ENCODE peak calls at places on chromosomes 16 and 17, in nine cellular contexts. One of them, this sample, is unnamed. For H3K9me3, the result is how much of the 10 kb centered on the place peaks cover.

GRCh38 chr16:53744449-53744848 is 40.5 kb downstream of the FTO start:
- DNase-seq in A673: peak
- DNase-seq in testis: no peak
- DNase-seq in AG04450: no peak
- DNase-seq in uterus: no peak
- DNase-seq in H1: no peak
- DNase-seq in hepatocyte: no peak
- DNase-seq in OCI-LY7: peak
- DNase-seq in breast epithelium: no peak
- DNase-seq in this sample: no peak

GRCh38 chr16:70685061-70685937 is 554 bp downstream of the MTSS2 start:
- DNase-seq in A673: peak
- DNase-seq in AG04450: no peak
- DNase-seq in OCI-LY7: no peak
- DNase-seq in testis: no peak
- DNase-seq in uterus: no peak
- DNase-seq in hepatocyte: no peak
- DNase-seq in breast epithelium: no peak
- DNase-seq in H1: no peak
- DNase-seq in this sample: no peak

GRCh38 chr17:72101526-72101925 is 19.3 kb upstream of the SOX9 start:
- DNase-seq in OCI-LY7: no peak
- DNase-seq in testis: no peak
- DNase-seq in H1: no peak
- DNase-seq in A673: no peak
- DNase-seq in hepatocyte: no peak
- DNase-seq in uterus: no peak
- DNase-seq in breast epithelium: no peak
- DNase-seq in AG04450: no peak
- DNase-seq in this sample: no peak

GRCh38 chr17:49610883-49611584 is 35.4 kb downstream of the NXPH3 start:
- DNase-seq in A673: no peak
- DNase-seq in H1: no peak
- DNase-seq in testis: no peak
- DNase-seq in OCI-LY7: no peak
- DNase-seq in AG04450: no peak
- DNase-seq in hepatocyte: no peak
- DNase-seq in uterus: peak
- DNase-seq in breast epithelium: no peak
- DNase-seq in this sample: no peak

GRCh38 chr16:89842471-89843408 is 14.5 kb downstream of the SPIRE2 start:
- DNase-seq in uterus: no peak
- DNase-seq in hepatocyte: no peak
- DNase-seq in AG04450: peak
- DNase-seq in A673: peak
- DNase-seq in H1: no peak
- DNase-seq in testis: no peak
- DNase-seq in OCI-LY7: no peak
- DNase-seq in breast epithelium: no peak
- DNase-seq in this sample: no peak

GRCh38 chr17:47615766-47616424 is 33.8 kb upstream of the KPNB1 start:
- DNase-seq in hepatocyte: peak
- DNase-seq in A673: peak
- DNase-seq in H1: no peak
- DNase-seq in breast epithelium: no peak
- DNase-seq in testis: no peak
- DNase-seq in OCI-LY7: peak
- DNase-seq in uterus: no peak
- DNase-seq in AG04450: no peak
- DNase-seq in this sample: no peak

GRCh38 chr16:76796431-76796830 is 394.6 kb upstream of the MON1B start:
- DNase-seq in AG04450: no peak
- DNase-seq in A673: no peak
- DNase-seq in hepatocyte: no peak
- DNase-seq in breast epithelium: no peak
- DNase-seq in testis: no peak
- DNase-seq in uterus: no peak
- DNase-seq in H1: no peak
- DNase-seq in OCI-LY7: no peak
- DNase-seq in this sample: no peak

GRCh38 chr17:56514899-56515298 is 78.6 kb upstream of the NOG start:
- DNase-seq in OCI-LY7: no peak
- DNase-seq in A673: no peak
- DNase-seq in uterus: no peak
- DNase-seq in H1: no peak
- DNase-seq in breast epithelium: no peak
- DNase-seq in testis: no peak
- DNase-seq in hepatocyte: no peak
- DNase-seq in AG04450: no peak
- DNase-seq in this sample: no peak

GRCh38 chr16:89090669-89091426 is 2.8 kb upstream of the ACSF3 start:
- DNase-seq in A673: no peak
- DNase-seq in uterus: no peak
- DNase-seq in breast epithelium: no peak
- DNase-seq in hepatocyte: no peak
- DNase-seq in AG04450: no peak
- DNase-seq in H1: no peak
- DNase-seq in testis: no peak
- DNase-seq in OCI-LY7: no peak
- DNase-seq in this sample: no peak

GRCh38 chr16:75559564-75560372 is 3.7 kb upstream of the TMEM231 start:
- DNase-seq in uterus: no peak
- DNase-seq in hepatocyte: peak
- DNase-seq in AG04450: no peak
- DNase-seq in testis: peak
- DNase-seq in H1: no peak
- DNase-seq in A673: peak
- DNase-seq in breast epithelium: no peak
- DNase-seq in OCI-LY7: no peak
- DNase-seq in this sample: no peak

GRCh38 chr16:86714166-86714565 is 135.8 kb downstream of the FOXL1 start:
- DNase-seq in hepatocyte: no peak
- DNase-seq in uterus: no peak
- DNase-seq in H1: no peak
- DNase-seq in A673: peak
- DNase-seq in OCI-LY7: no peak
- DNase-seq in breast epithelium: no peak
- DNase-seq in AG04450: no peak
- DNase-seq in testis: no peak
- DNase-seq in this sample: no peak

GRCh38 chr17:13415877-13416416 is 185.8 kb downstream of the HS3ST3A1 start:
- DNase-seq in AG04450: peak
- DNase-seq in uterus: no peak
- DNase-seq in H1: no peak
- DNase-seq in OCI-LY7: no peak
- DNase-seq in breast epithelium: no peak
- DNase-seq in A673: peak
- DNase-seq in testis: peak
- DNase-seq in hepatocyte: peak
- DNase-seq in this sample: no peak

GRCh38 chr16:27314161-27314723 is 468 bp downstream of the IL4R start:
- DNase-seq in A673: peak
- DNase-seq in breast epithelium: peak
- DNase-seq in AG04450: peak
- DNase-seq in OCI-LY7: no peak
- DNase-seq in uterus: peak
- DNase-seq in testis: peak
- DNase-seq in hepatocyte: peak
- DNase-seq in H1: no peak
- DNase-seq in this sample: no peak

GRCh38 chr17:6591599-6592158 is 35.3 kb upstream of the PITPNM3 start:
- DNase-seq in A673: no peak
- DNase-seq in OCI-LY7: no peak
- DNase-seq in hepatocyte: no peak
- DNase-seq in breast epithelium: peak
- DNase-seq in H1: no peak
- DNase-seq in testis: no peak
- DNase-seq in AG04450: peak
- DNase-seq in uterus: no peak
- DNase-seq in this sample: no peak

GRCh38 chr16:69712914-69713581 is 13.3 kb downstream of the NQO1 start:
- DNase-seq in H1: no peak
- DNase-seq in hepatocyte: no peak
- DNase-seq in AG04450: no peak
- DNase-seq in testis: no peak
- DNase-seq in uterus: no peak
- DNase-seq in OCI-LY7: no peak
- DNase-seq in A673: no peak
- DNase-seq in breast epithelium: peak
- DNase-seq in this sample: no peak

GRCh38 chr16:21009815-21010214 is 109.2 kb downstream of the LYRM1 start:
- DNase-seq in H1: no peak
- DNase-seq in AG04450: no peak
- DNase-seq in hepatocyte: no peak
- DNase-seq in OCI-LY7: no peak
- DNase-seq in uterus: no peak
- DNase-seq in breast epithelium: no peak
- DNase-seq in A673: no peak
- DNase-seq in testis: no peak
- DNase-seq in this sample: no peak

GRCh38 chr16:89422905-89423630 is 67.3 kb downstream of the ANKRD11 start:
- DNase-seq in H1: no peak
- DNase-seq in breast epithelium: no peak
- DNase-seq in hepatocyte: peak
- DNase-seq in OCI-LY7: no peak
- DNase-seq in AG04450: no peak
- DNase-seq in A673: no peak
- DNase-seq in uterus: no peak
- DNase-seq in testis: no peak
- DNase-seq in this sample: no peak

GRCh38 chr16:67883146-67883871 is 1.4 kb upstream of the NRN1L start:
- DNase-seq in testis: no peak
- DNase-seq in A673: no peak
- DNase-seq in AG04450: no peak
- DNase-seq in H1: no peak
- DNase-seq in uterus: no peak
- DNase-seq in hepatocyte: peak
- DNase-seq in OCI-LY7: no peak
- DNase-seq in breast epithelium: no peak
- DNase-seq in this sample: peak

DNA sequence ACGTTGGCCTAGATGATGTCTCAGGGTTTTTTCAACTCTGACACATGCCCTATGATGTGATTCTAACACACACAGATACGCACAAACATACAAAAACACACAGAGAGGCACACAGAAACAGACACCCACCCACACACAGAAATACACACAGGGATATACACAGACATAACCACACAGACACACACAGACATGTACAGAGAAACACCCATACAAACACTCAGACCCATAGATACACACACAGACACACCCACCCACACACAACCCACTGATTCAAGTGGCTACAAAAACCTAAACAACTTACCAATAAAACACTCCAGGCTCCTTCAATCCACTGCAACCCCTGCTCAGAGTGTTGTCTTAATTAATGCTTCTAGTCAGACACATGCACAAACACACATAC is 244.6 kb upstream of the CCL2 start:
- DNase-seq in A673: no peak
- DNase-seq in AG04450: no peak
- DNase-seq in uterus: no peak
- DNase-seq in breast epithelium: no peak
- DNase-seq in hepatocyte: no peak
- DNase-seq in testis: no peak
- DNase-seq in H1: no peak
- DNase-seq in OCI-LY7: no peak
- DNase-seq in this sample: no peak
- H3K9me3 ChIP-seq in A673: under half
- H3K9me3 ChIP-seq in AG04450: under half
- H3K9me3 ChIP-seq in uterus: under half
- H3K9me3 ChIP-seq in breast epithelium: under half
- H3K9me3 ChIP-seq in hepatocyte: under half
- H3K9me3 ChIP-seq in testis: under half
- H3K9me3 ChIP-seq in H1: under half
- H3K9me3 ChIP-seq in OCI-LY7: under half
- H3K9me3 ChIP-seq in this sample: under half

GRCh38 chr16:19601083-19601976 is 45.8 kb downstream of the VPS35L start:
- DNase-seq in testis: peak
- DNase-seq in uterus: peak
- DNase-seq in H1: no peak
- DNase-seq in A673: peak
- DNase-seq in AG04450: no peak
- DNase-seq in hepatocyte: peak
- DNase-seq in breast epithelium: no peak
- DNase-seq in OCI-LY7: peak
- DNase-seq in this sample: no peak
- TF ChIP-seq CTCF in testis: peak
- TF ChIP-seq CTCF in uterus: peak
- TF ChIP-seq CTCF in H1: peak
- TF ChIP-seq CTCF in A673: peak
- TF ChIP-seq CTCF in AG04450: peak
- TF ChIP-seq CTCF in hepatocyte: peak
- TF ChIP-seq CTCF in breast epithelium: peak
- TF ChIP-seq CTCF in OCI-LY7: peak
- TF ChIP-seq CTCF in this sample: peak

GRCh38 chr16:66515543-66516171 is 34.3 kb downstream of the TK2 start:
- DNase-seq in OCI-LY7: peak
- DNase-seq in A673: peak
- DNase-seq in H1: peak
- DNase-seq in breast epithelium: no peak
- DNase-seq in uterus: peak
- DNase-seq in hepatocyte: peak
- DNase-seq in testis: no peak
- DNase-seq in AG04450: no peak
- DNase-seq in this sample: no peak
- H3K4me3 ChIP-seq in OCI-LY7: no peak
- H3K4me3 ChIP-seq in A673: no peak
- H3K4me3 ChIP-seq in H1: no peak
- H3K4me3 ChIP-seq in breast epithelium: no peak
- H3K4me3 ChIP-seq in uterus: no peak
- H3K4me3 ChIP-seq in hepatocyte: no peak
- H3K4me3 ChIP-seq in testis: no peak
- H3K4me3 ChIP-seq in AG04450: no peak
- H3K4me3 ChIP-seq in this sample: no peak

GRCh38 chr16:35559911-35560636 is 2100.7 kb downstream of the TP53TG3F start:
- DNase-seq in uterus: no peak
- DNase-seq in testis: no peak
- DNase-seq in OCI-LY7: no peak
- DNase-seq in hepatocyte: no peak
- DNase-seq in H1: no peak
- DNase-seq in breast epithelium: no peak
- DNase-seq in AG04450: no peak
- DNase-seq in A673: no peak
- DNase-seq in this sample: no peak

GRCh38 chr16:35562471-35562870 is 2103.1 kb downstream of the TP53TG3F start:
- DNase-seq in H1: no peak
- DNase-seq in A673: no peak
- DNase-seq in OCI-LY7: no peak
- DNase-seq in testis: no peak
- DNase-seq in uterus: no peak
- DNase-seq in AG04450: no peak
- DNase-seq in breast epithelium: no peak
- DNase-seq in hepatocyte: no peak
- DNase-seq in this sample: no peak

GRCh38 chr16:35561346-35561745 is 2101.9 kb downstream of the TP53TG3F start:
- DNase-seq in hepatocyte: no peak
- DNase-seq in A673: no peak
- DNase-seq in uterus: no peak
- DNase-seq in breast epithelium: no peak
- DNase-seq in H1: no peak
- DNase-seq in AG04450: no peak
- DNase-seq in OCI-LY7: no peak
- DNase-seq in testis: no peak
- DNase-seq in this sample: no peak

GRCh38 chr16:35560637-35560984 is 2101.2 kb downstream of the TP53TG3F start:
- DNase-seq in H1: no peak
- DNase-seq in testis: no peak
- DNase-seq in hepatocyte: no peak
- DNase-seq in OCI-LY7: no peak
- DNase-seq in A673: no peak
- DNase-seq in AG04450: no peak
- DNase-seq in uterus: no peak
- DNase-seq in breast epithelium: no peak
- DNase-seq in this sample: no peak

GRCh38 chr16:35557731-35558130 is 2098.3 kb downstream of the TP53TG3F start:
- DNase-seq in breast epithelium: no peak
- DNase-seq in AG04450: no peak
- DNase-seq in testis: no peak
- DNase-seq in H1: no peak
- DNase-seq in OCI-LY7: no peak
- DNase-seq in hepatocyte: no peak
- DNase-seq in uterus: no peak
- DNase-seq in A673: no peak
- DNase-seq in this sample: no peak
- H3K9me3 ChIP-seq in breast epithelium: under half
- H3K9me3 ChIP-seq in AG04450: under half
- H3K9me3 ChIP-seq in testis: under half
- H3K9me3 ChIP-seq in H1: half or more
- H3K9me3 ChIP-seq in OCI-LY7: under half
- H3K9me3 ChIP-seq in hepatocyte: under half
- H3K9me3 ChIP-seq in uterus: under half
- H3K9me3 ChIP-seq in A673: under half
- H3K9me3 ChIP-seq in this sample: under half

This sample was measured in vagina.